ENCODE peak calls at places on chromosomes 13 and 19, in seven cellular contexts. A is adipocyte, K is tibial artery, L is AG04450, S is aorta, N is tibial nerve, D is dorsolateral prefrontal cortex. U is an unnamed sample.

GRCh38 chr19:55674459-55674840 is 576 bp upstream of the EPN1 start:
- DNase-seq in A (no peak), K (no peak), L (no peak), S (no peak), N (no peak), D (no peak), U (no peak)

GRCh38 chr13:40109324-40109958 is 454.0 kb downstream of the COG6 start:
- DNase-seq in A (peak; percentile 50), K (no peak), L (peak; percentile 70), S (no peak), N (no peak), D (no peak), U (peak; percentile 89)

GRCh38 chr13:90105881-90106496 is 1241.5 kb upstream of the MIR17HG start:
- DNase-seq in A (peak; percentile 3), K (no peak), L (no peak), S (no peak), N (no peak), D (no peak), U (peak; percentile 2)

GRCh38 chr13:33676700-33677048 is 141.3 kb upstream of the RFC3 start:
- DNase-seq in A (peak; percentile 79), K (no peak), L (peak; percentile 1), S (peak; percentile 51), N (no peak), D (no peak), U (peak; percentile 47)

GRCh38 chr13:73945371-73945770 is 188.8 kb downstream of the KLF12 start:
- DNase-seq in A (peak; percentile 58), K (no peak), L (no peak), S (no peak), N (no peak), D (no peak), U (no peak)

GRCh38 chr13:91045351-91046034 is 302.0 kb upstream of the MIR17HG start:
- DNase-seq in A (peak; percentile 10), K (no peak), L (no peak), S (no peak), N (no peak), D (no peak), U (no peak)

GRCh38 chr13:100235311-100235901 is 146.5 kb downstream of the PCCA start:
- DNase-seq in A (peak; percentile 82), K (no peak), L (no peak), S (no peak), N (no peak), D (no peak), U (peak; percentile 51)

GRCh38 chr19:39144487-39145071 is 19.0 kb downstream of the PAK4 start:
- DNase-seq in A (no peak), K (no peak), L (no peak), S (no peak), N (no peak), D (no peak), U (peak; percentile 69)

GRCh38 chr19:30227661-30228112 is 144.5 kb upstream of the ZNF536 start:
- DNase-seq in A (peak; percentile 89), K (no peak), L (no peak), S (peak; percentile 62), N (no peak), D (peak; percentile 86), U (peak; percentile 89)

GRCh38 chr19:53908106-53908932 is 759 bp upstream of the CACNG7 start:
- DNase-seq in A (peak; percentile 53), K (no peak), L (peak; percentile 13), S (no peak), N (no peak), D (peak; percentile 94), U (peak; percentile 77)

GRCh38 chr13:112261924-112262323 is 114.2 kb upstream of the SPACA7 start:
- DNase-seq in A (no peak), K (no peak), L (no peak), S (no peak), N (no peak), D (no peak), U (no peak)

GRCh38 chr13:59319276-59319675 is 844.5 kb downstream of the DIAPH3 start:
- DNase-seq in A (no peak), K (no peak), L (no peak), S (no peak), N (no peak), D (no peak), U (no peak)

GRCh38 chr13:29886446-29886845 is 36.0 kb upstream of the UBL3 start:
- DNase-seq in A (no peak), K (no peak), L (no peak), S (no peak), N (no peak), D (no peak), U (no peak)

GRCh38 chr13:111537115-111537728 is 216.8 kb downstream of the TEX29 start:
- DNase-seq in A (no peak), K (peak; percentile 37), L (no peak), S (no peak), N (no peak), D (peak; percentile 27), U (no peak)

GRCh38 chr19:32781280-32781679 is 61.7 kb downstream of the TDRD12 start:
- DNase-seq in A (no peak), K (no peak), L (no peak), S (no peak), N (no peak), D (no peak), U (no peak)

GRCh38 chr13:74675185-74675584 is 541.0 kb upstream of the KLF12 start:
- DNase-seq in A (no peak), K (no peak), L (peak; percentile 2), S (no peak), N (no peak), D (no peak), U (no peak)

GRCh38 chr13:46057251-46058015 is 4.9 kb upstream of the ZC3H13 start:
- DNase-seq in A (no peak), K (no peak), L (no peak), S (no peak), N (no peak), D (no peak), U (peak; percentile 20)

GRCh38 chr13:77751513-77752456 is 54.3 kb downstream of the SLAIN1 start:
- DNase-seq in A (peak; percentile 72), K (no peak), L (peak; percentile 2), S (no peak), N (no peak), D (no peak), U (peak; percentile 49)

GRCh38 chr13:88622362-88622973 is 951.3 kb downstream of the SLITRK5 start:
- DNase-seq in A (no peak), K (no peak), L (no peak), S (no peak), N (no peak), D (no peak), U (no peak)

GRCh38 chr19:49876422-49877019 is 634 bp downstream of the AKT1S1 start:
- DNase-seq in A (peak; percentile 99), K (peak; percentile 99), L (peak; percentile 99), S (peak; percentile 99), N (peak; percentile 96), D (peak; percentile 99), U (peak; percentile 99)

GRCh38 chr13:19961924-19962323 is 3.4 kb downstream of the ZMYM2 start:
- DNase-seq in A (no peak), K (no peak), L (no peak), S (no peak), N (no peak), D (no peak), U (no peak)

GRCh38 chr19:13978306-13978705 is 26.0 kb downstream of the DCAF15 start:
- DNase-seq in A (no peak), K (peak; percentile 93), L (no peak), S (peak; percentile 93), N (peak; percentile 71), D (peak; percentile 67), U (peak; percentile 25)
- H3K4me3 ChIP-seq in A (no peak overlapping the region), K (peak overlapping the region; percentile 54), L (no peak overlapping the region), S (peak overlapping the region; percentile 34), N (peak overlapping the region; percentile 39), D (peak overlapping the region; percentile 23), U (no peak overlapping the region)

GRCh38 chr19:45863840-45864628 is at the start of gene FOXA3:
- DNase-seq in A (peak; percentile 65), K (no peak), L (no peak), S (no peak), N (no peak), D (peak; percentile 58), U (peak; percentile 32)

GRCh38 chr19:45864629-45865082 is 530 bp downstream of the FOXA3 start:
- DNase-seq in A (no peak), K (no peak), L (no peak), S (no peak), N (no peak), D (no peak), U (no peak)

GRCh38 chr19:45865269-45865948 is 1.3 kb downstream of the FOXA3 start:
- DNase-seq in A (no peak), K (no peak), L (no peak), S (no peak), N (no peak), D (no peak), U (no peak)

GRCh38 chr19:45863335-45863839 is 440 bp upstream of the SYMPK start:
- DNase-seq in A (no peak), K (no peak), L (no peak), S (no peak), N (no peak), D (no peak), U (no peak)

GRCh38 chr19:45866400-45867176 is 2.5 kb downstream of the FOXA3 start:
- DNase-seq in A (no peak), K (no peak), L (no peak), S (no peak), N (no peak), D (no peak), U (no peak)
- H3K4me3 ChIP-seq in A (no peak overlapping the region), K (no peak overlapping the region), L (no peak overlapping the region), S (no peak overlapping the region), N (no peak overlapping the region), D (no peak overlapping the region), U (no peak overlapping the region)

GRCh38 chr19:2551172-2551863 is 75.4 kb downstream of the GADD45B start:
- DNase-seq in A (no peak), K (peak; percentile 55), L (no peak), S (peak; percentile 43), N (no peak), D (no peak), U (no peak)

GRCh38 chr19:2553510-2553909 is 77.6 kb downstream of the GADD45B start:
- DNase-seq in A (no peak), K (no peak), L (no peak), S (no peak), N (no peak), D (no peak), U (no peak)

GRCh38 chr19:2551864-2552185 is 75.9 kb downstream of the GADD45B start:
- DNase-seq in A (no peak), K (no peak), L (no peak), S (peak; percentile 48), N (no peak), D (no peak), U (no peak)

GRCh38 chr19:2554856-2555255 is 78.9 kb downstream of the GADD45B start:
- DNase-seq in A (no peak), K (peak; percentile 70), L (no peak), S (peak; percentile 58), N (no peak), D (no peak), U (no peak)

GRCh38 chr19:2552859-2553258 is 76.9 kb downstream of the GADD45B start:
- DNase-seq in A (no peak), K (no peak), L (no peak), S (peak; percentile 47), N (no peak), D (no peak), U (no peak)
- H3K4me3 ChIP-seq in A (peak overlapping the region; percentile 62), K (no peak overlapping the region), L (no peak overlapping the region), S (no peak overlapping the region), N (no peak overlapping the region), D (no peak overlapping the region), U (peak overlapping the region; percentile 45)

DNA sequence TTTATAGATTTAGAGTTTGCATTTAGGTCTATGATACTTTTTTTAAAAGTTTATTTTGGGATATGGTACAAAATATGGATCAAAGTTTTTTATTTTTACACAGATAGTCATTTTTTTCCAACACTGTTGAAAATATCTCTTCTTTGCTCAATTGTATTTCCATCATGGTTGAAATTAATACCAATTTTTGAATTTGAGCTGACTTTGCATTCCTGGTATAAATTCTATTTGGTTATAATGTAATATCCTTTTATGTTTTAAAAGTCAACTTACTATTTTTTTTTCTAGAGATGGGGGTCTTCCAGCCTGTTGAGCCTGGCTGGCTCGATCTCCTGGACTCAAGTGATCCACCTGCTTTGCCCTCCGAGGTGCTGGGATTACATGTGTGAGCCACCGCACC is 620.1 kb downstream of the OLFM4 start:
- DNase-seq in A (no peak), K (no peak), L (no peak), S (no peak), N (no peak), D (no peak), U (no peak)
- H3K4me3 ChIP-seq in A (no peak overlapping the region), K (no peak overlapping the region), L (no peak overlapping the region), S (no peak overlapping the region), N (no peak overlapping the region), D (no peak overlapping the region), U (no peak overlapping the region)